ENCODE peak calls at places on chromosomes 5 and 9, in four cellular contexts. F is HCT116, Q is ascending aorta, B is left ventricle myocardium inferior. Y is an unnamed sample.

GRCh38 chr9:121577201-121577600 is 74.2 kb upstream of the DAB2IP start:
- DNase-seq in B (peak), Q (no peak), F (no peak), Y (no peak)

GRCh38 chr5:171318026-171318425 is 9.0 kb downstream of the TLX3 start:
- DNase-seq in Q (no peak), B (no peak), F (no peak), Y (no peak)

GRCh38 chr9:127854169-127854833 is at the start of gene ENG:
- DNase-seq in F (no peak), B (peak), Q (peak), Y (no peak)

GRCh38 chr5:82225525-82226172 is 52.5 kb downstream of the RPS23 start:
- DNase-seq in B (peak), Q (peak), F (peak), Y (no peak)

GRCh38 chr9:136853596-136854112 is 1.5 kb downstream of the MAMDC4 start:
- DNase-seq in F (no peak), Q (no peak), B (peak), Y (no peak)

GRCh38 chr5:152405145-152405544 is at the start of gene NMUR2:
- DNase-seq in F (no peak), Q (no peak), B (peak), Y (no peak)

GRCh38 chr9:109171926-109172325 is 4.9 kb upstream of the FRRS1L start:
- DNase-seq in B (no peak), Q (no peak), F (no peak), Y (no peak)

GRCh38 chr9:123407537-123407828 is 51.5 kb downstream of the CRB2 start:
- DNase-seq in B (no peak), F (no peak), Q (no peak), Y (no peak)

GRCh38 chr5:149618581-149619248 is 37.4 kb downstream of the ARHGEF37 start:
- DNase-seq in Q (no peak), F (peak), B (no peak), Y (no peak)

GRCh38 chr9:120610975-120611689 is 31.2 kb upstream of the CDK5RAP2 start:
- DNase-seq in B (no peak), Q (no peak), F (no peak), Y (no peak)

GRCh38 chr9:100285601-100286000 is 67.1 kb downstream of the TEX10 start:
- DNase-seq in Q (no peak), B (no peak), F (no peak), Y (no peak)

GRCh38 chr9:127138444-127138843 is 16.0 kb upstream of the ANGPTL2 start:
- DNase-seq in B (no peak), F (no peak), Q (no peak), Y (no peak)

GRCh38 chr5:108149369-108149768 is 232.5 kb downstream of the FBXL17 start:
- DNase-seq in Q (no peak), F (no peak), B (no peak), Y (no peak)

GRCh38 chr5:133240425-133241091 is 188.7 kb downstream of the HSPA4 start:
- DNase-seq in B (no peak), Q (no peak), F (peak), Y (peak)

GRCh38 chr9:19049872-19050636 is 827 bp downstream of the RRAGA start:
- DNase-seq in Q (no peak), B (no peak), F (no peak), Y (no peak)

GRCh38 chr9:19048966-19049871 is at the start of gene RRAGA:
- DNase-seq in Q (peak), F (peak), B (peak), Y (peak)

GRCh38 chr9:19050637-19051591 is 1.7 kb downstream of the RRAGA start:
- DNase-seq in F (no peak), Q (no peak), B (no peak), Y (no peak)
- TF ChIP-seq CTCF in F (no peak), Q (no peak), B (no peak), Y (no peak)

DNA sequence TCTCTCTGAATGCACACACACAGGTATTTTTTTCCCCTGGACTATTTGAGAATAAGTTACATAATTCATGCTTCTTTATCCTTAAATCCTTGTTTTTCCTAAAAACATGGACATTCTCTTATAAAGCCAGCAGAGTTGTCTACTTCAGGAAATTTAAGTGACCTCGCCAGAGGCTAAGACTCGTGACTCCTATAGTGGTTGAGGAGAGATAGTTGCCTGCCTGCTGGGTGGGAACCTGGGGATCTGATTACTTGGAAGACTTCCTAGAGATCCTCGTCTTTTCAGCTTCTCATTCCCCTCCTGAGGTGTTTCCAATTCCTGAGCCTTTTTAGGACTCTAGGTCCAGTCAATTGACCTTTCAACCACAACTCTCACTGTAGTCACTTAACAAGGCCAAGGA is 5.5 kb downstream of the SLC30A5 start:
- DNase-seq in F (no peak), B (no peak), Q (no peak), Y (no peak)
- TF ChIP-seq CTCF in F (no peak), B (no peak), Q (no peak), Y (no peak)

GRCh38 chr5:36777105-36777757 is 99.3 kb upstream of the NIPBL start:
- DNase-seq in B (no peak), F (peak), Q (no peak), Y (no peak)
- TF ChIP-seq CTCF in B (peak), F (peak), Q (peak), Y (no peak)

DNA sequence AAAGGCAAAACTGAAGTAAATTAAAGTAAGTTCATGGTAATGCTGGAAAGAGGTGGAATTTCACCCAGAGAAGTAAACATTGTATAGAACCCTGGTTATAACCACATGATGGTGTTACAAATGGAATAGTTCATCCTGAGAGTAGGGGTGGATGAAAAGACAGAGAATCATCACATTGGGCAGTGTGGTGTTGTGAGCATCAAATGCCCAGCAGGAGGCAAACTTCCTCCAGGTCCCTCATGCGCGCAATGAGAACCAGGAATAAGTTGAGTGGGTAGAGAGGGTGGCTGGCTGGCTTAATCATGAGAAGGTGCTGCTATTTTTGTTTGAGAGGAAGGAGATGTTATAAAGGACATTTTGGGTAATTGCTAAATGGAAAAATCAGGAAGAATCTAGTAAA is 163.3 kb upstream of the HMHB1 start:
- DNase-seq in F (no peak), B (no peak), Q (no peak), Y (no peak)
- TF ChIP-seq CTCF in F (peak), B (peak), Q (no peak), Y (no peak)

GRCh38 chr9:2466703-2467102 is 154.9 kb upstream of the VLDLR start:
- DNase-seq in F (no peak), B (no peak), Q (no peak), Y (no peak)
- TF ChIP-seq CTCF in F (no peak), B (no peak), Q (no peak), Y (no peak)

DNA sequence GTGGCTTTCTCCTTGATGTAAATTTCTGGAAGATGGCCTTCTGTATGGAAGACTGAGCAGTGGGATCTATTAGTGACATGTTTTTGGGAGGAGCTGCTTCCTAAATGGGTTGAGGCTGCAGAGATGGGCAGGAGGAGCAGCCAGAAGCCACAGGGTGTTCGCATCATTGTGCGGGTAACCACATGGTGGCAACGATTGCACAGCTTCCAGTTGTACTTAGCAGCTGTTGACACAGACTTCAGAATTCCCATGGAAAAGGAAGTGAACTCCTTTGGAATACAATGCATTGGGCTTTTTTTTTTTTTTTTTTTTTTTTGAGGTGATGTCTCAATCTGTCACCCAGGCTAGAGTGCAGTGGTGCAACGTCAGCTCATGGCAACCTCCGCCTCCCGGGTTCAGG is 297.3 kb downstream of the NR3C1 start:
- DNase-seq in B (no peak), Q (no peak), F (no peak), Y (no peak)
- TF ChIP-seq CTCF in B (peak), Q (peak), F (peak), Y (no peak)

DNA sequence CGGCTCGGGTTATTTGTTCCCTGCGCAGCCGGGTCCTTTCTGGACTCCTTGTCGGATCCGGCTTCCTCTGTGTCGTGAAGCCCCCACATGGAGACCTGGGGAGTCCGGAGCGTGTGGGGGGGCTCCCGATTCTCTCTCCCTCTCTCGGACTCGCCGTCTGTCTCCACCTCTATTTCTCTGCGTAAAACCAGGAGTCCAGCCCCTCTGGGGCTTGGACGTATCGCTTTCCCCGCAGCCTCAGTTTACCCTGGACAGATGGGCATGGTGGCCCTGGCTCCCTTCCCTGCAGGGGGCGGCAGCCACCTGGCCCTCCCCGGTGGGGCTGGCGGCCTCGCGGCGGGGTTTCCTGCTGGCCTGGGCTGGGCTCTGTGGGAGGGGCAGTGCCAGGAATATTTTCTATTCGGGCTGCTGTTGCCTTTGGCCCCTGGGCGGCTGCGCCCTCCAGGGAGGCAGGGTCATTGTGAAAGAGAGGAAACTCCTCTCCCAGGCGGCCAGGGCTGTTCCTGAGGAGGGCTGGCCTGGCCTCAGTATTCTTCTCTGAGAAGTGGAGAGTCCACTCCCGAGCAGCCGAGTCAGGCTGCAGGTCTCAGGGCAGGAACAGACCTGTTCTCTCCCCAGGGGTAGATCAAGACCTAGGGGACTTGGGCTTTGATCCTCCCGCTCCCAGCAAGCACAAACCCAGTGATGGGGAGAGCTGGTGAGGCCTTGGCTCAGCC is 665 bp downstream of the ASS1 start:
- DNase-seq in F (no peak), B (peak), Q (peak), Y (no peak)
- TF ChIP-seq CTCF in F (no peak), B (peak), Q (peak), Y (no peak)

GRCh38 chr9:85716031-85716877 is 25.5 kb downstream of the AGTPBP1 start:
- DNase-seq in Q (no peak), B (no peak), F (no peak), Y (no peak)
- TF ChIP-seq CTCF in Q (no peak), B (peak), F (peak), Y (no peak)

Y was measured in omental fat pad.